ENCODE peak calls at places on chromosomes 11 and 22, in five cellular contexts. X is K562, P is HepG2, C is H1, J is GM12878. L is an unnamed sample.

GRCh38 chr11:72719144-72719543 is 33.1 kb downstream of the ARAP1 start:
- DNase-seq in C (no peak), J (no peak), X (no peak), P (no peak), L (no peak)

GRCh38 chr11:29318134-29318845 is 698.5 kb downstream of the KCNA4 start:
- DNase-seq in P (no peak), C (no peak), J (no peak), X (no peak), L (no peak)

GRCh38 chr11:72411623-72412532 is 22.5 kb downstream of the CLPB start:
- DNase-seq in X (peak; percentile 74), J (no peak), C (no peak), P (peak; percentile 70), L (no peak)

GRCh38 chr11:36037031-36037430 is 93.2 kb downstream of the LDLRAD3 start:
- DNase-seq in C (no peak), X (no peak), P (no peak), J (no peak), L (no peak)

GRCh38 chr22:37187891-37188761 is at the start of gene C1QTNF6:
- DNase-seq in P (no peak), X (no peak), C (no peak), J (no peak), L (no peak)

GRCh38 chr11:13335319-13335718 is 57.7 kb downstream of the BMAL1 start:
- DNase-seq in P (peak; percentile 49), C (no peak), J (no peak), X (peak; percentile 65), L (peak; percentile 71)

GRCh38 chr22:20430641-20431519 is 6.7 kb downstream of the SCARF2 start:
- DNase-seq in X (peak; percentile 67), P (no peak), J (no peak), C (no peak), L (peak; percentile 65)

GRCh38 chr11:36313073-36313472 is 17.0 kb downstream of the PRR5L start:
- DNase-seq in P (no peak), J (no peak), C (no peak), X (no peak), L (no peak)

GRCh38 chr11:124740277-124740882 is 638 bp downstream of the NRGN start:
- DNase-seq in P (no peak), J (no peak), C (no peak), X (no peak), L (peak; percentile 46)

GRCh38 chr22:38243007-38243775 is 29.6 kb downstream of the TMEM184B start:
- DNase-seq in P (peak; percentile 74), J (no peak), C (no peak), X (no peak), L (peak; percentile 57)

GRCh38 chr11:63564785-63565350 is 1.7 kb upstream of the PLAAT2 start:
- DNase-seq in J (no peak), C (no peak), P (no peak), X (no peak), L (no peak)
- TF ChIP-seq EP300 in J (no peak), C (no peak), P (no peak), X (no peak), L (no peak)

GRCh38 chr11:102662607-102663006 is 37.5 kb upstream of the MMP20 start:
- DNase-seq in P (no peak), J (no peak), C (no peak), X (no peak), L (no peak)

GRCh38 chr11:102669664-102670063 is 35.9 kb downstream of the MMP27 start:
- DNase-seq in J (no peak), C (no peak), P (no peak), X (no peak), L (no peak)

GRCh38 chr11:102661040-102661439 is 35.9 kb upstream of the MMP20 start:
- DNase-seq in J (no peak), C (no peak), P (no peak), X (no peak), L (no peak)

GRCh38 chr11:102664001-102664752 is 39.0 kb upstream of the MMP20 start:
- DNase-seq in X (peak; percentile 11), J (no peak), P (peak; percentile 7), C (no peak), L (peak; percentile 16)

GRCh38 chr11:102666331-102666957 is 39.1 kb downstream of the MMP27 start:
- DNase-seq in J (no peak), X (peak; percentile 49), P (peak; percentile 46), C (no peak), L (peak; percentile 46)
- TF ChIP-seq HDAC2 in J (no peak), X (no peak), P (no peak), C (no peak), L (no peak)

DNA sequence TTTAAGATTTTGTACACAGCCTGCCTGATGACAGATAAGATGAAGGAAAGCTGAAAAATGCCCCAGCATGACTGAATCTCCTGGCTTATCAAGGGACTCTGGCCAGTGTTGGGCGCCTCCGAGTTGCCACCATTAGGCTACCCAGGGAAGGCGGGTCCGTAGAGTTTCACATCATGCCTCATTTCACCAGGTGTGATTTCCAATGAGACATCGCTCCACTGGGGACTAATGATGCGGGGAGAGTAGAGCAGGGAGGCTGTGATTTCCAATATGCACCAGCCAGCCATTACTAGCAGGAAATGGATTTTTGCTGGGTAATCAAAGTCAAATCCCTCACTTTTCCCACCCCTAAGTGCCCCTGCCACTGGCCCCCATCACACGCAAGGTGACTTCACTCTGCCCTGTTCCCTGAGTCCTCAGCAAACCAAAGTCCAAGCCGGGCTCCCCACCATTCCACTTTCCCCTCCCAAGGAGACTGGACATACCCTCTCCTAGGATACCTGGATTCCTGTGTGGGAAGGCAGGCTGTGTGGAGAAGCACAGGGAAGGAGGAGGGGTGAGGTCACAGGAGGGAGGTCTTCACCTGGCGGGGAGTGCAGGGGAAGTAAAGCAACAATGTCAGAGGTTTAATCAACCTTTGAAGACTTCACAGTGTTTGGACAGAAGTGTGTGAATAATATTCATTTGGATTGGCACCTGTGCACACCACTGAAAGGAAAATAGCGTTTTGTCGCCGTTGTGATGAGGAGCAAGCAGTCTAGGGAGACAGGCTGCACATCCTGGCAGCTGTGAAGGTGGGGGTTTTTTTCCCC is 613.3 kb upstream of the CADM1 start:
- DNase-seq in C (no peak), J (no peak), P (no peak), X (no peak), L (no peak)
- TF ChIP-seq EP300 in C (no peak), J (no peak), P (no peak), X (no peak), L (no peak)

GRCh38 chr22:40019100-40019499 is 24.3 kb downstream of the FAM83F start:
- DNase-seq in X (no peak), C (no peak), P (no peak), J (no peak), L (no peak)
- TF ChIP-seq HDAC2 in X (no peak), C (no peak), P (no peak), J (no peak), L (no peak)

DNA sequence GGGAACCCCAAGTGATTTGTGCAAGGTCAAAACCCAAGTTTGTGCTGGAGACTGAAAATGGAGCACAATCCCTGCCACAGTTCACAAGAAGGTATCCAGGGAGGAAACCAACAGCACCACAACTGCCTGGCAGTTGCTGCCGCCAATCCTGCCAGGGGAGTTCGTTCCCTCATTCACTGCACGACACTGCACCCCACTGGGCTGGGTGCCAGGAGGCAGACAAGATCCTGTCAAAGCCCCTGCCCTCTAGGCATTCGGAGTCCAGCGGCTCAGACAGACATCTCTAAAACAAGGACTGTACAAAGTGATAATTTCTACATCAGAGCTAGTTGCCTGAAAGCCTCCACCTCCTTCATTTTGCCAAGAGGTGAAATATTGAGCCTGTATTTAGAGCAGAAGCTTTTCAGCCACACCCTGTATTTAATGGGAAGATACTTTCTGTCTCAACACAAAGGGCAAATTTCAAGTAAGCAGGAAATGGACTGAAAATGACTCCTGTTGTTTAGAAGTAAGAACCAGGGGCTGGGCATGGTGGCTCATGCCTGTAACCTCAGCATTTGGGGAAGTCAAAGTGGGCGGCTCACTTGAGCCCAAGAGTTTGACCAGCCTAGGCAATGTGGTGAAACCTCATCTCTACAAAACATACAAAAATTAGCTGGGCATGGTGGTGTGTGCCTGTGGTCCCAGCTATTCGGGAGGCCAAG is 277.4 kb upstream of the NARS2 start:
- DNase-seq in P (no peak), X (no peak), C (no peak), J (no peak), L (no peak)
- TF ChIP-seq EP300 in P (no peak), X (no peak), C (no peak), J (no peak), L (no peak)

GRCh38 chr11:70243912-70244652 is 26.4 kb upstream of the PPFIA1 start:
- DNase-seq in C (no peak), X (no peak), P (no peak), J (no peak), L (peak; percentile 24)

GRCh38 chr11:70247042-70247709 is 23.3 kb upstream of the PPFIA1 start:
- DNase-seq in J (no peak), P (no peak), X (no peak), C (no peak), L (no peak)

GRCh38 chr11:70246196-70246595 is 24.3 kb upstream of the PPFIA1 start:
- DNase-seq in J (no peak), C (no peak), X (no peak), P (no peak), L (no peak)

GRCh38 chr11:70242885-70243284 is 27.6 kb upstream of the PPFIA1 start:
- DNase-seq in C (no peak), J (no peak), P (no peak), X (no peak), L (no peak)

GRCh38 chr11:70244698-70245097 is 25.8 kb upstream of the PPFIA1 start:
- DNase-seq in X (no peak), C (no peak), J (no peak), P (no peak), L (peak; percentile 64)
- TF ChIP-seq HDAC2 in X (no peak), C (no peak), J (no peak), P (no peak), L (no peak)

DNA sequence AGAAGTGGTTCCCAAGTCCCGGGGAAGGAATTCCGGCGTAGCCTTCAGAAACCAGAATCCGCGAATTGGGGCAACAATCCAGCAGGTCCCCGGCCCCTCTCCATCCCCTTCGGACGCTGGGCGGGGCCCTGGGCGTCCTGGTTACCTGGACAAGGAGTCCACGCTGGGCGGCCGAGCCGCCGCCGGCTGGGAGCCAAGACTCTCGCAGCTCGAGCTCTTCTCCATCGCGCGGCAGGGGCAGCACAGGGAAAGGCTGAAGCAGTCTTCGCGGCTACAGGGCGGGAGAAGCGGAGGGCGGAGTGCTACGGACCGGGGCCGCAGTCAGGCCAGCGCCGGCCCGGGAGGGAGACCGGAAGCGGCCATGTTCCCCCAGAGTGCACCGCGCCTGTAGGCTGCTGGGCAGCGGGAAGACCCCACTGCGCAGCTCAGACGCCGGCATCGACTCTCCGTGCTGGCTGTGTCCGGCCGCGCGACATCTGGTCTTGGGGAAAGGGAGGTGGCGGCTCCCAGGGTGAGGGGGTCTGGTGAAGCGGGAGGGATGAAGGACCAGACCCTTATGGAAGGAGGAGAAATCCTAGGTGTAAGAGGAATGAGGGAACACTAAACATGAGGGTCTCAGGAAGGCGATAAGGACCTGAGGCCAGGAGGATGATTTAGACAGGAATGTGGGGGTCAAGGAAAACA is at the start of gene MTMR2:
- DNase-seq in X (peak; percentile 81), J (peak; percentile 16), C (peak; percentile 38), P (peak; percentile 57), L (peak; percentile 49)
- TF ChIP-seq EP300 in X (no peak), J (no peak), C (no peak), P (no peak), L (no peak)

DNA sequence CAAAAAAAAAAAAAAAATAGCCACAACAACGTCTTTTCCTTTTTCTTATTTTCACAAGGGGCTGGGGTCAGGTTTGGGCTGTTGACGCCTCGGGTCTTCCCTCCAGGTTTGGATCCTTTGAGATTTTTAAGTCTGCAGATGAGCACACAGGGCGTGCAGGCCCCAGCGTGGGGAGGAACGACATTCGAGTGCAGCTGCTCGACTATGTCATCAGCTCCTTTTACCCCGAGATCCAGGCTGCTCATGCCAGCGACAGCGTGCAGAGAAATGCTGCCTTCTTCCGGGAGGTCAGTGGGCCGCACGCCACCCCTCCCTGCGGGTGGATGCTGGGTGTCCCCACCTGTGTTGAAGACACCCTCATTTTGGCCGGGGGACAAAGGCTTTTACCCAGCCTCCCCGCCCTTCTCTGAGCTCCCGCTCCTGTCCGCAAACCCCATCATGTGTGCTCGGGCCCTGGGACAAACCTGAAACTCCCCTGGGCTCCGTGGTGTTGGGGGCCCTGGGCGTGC is 7.7 kb downstream of the SELENOO start:
- DNase-seq in X (no peak), C (no peak), J (no peak), P (no peak), L (no peak)
- TF ChIP-seq HDAC2 in X (no peak), C (no peak), J (no peak), P (no peak), L (no peak)

L was measured in A549.